ENCODE peak calls at places on chromosomes 4 and X, in ten cellular contexts. M, S, B, Y, H, N, Q, Z, O and E are unnamed samples.

GRCh38 chr4:140648716-140649115 is 80.0 kb upstream of the UCP1 start:
- DNase-seq in O (no peak), Z (no peak), N (no peak), Y (no peak), M (no peak), S (no peak), Q (no peak), H (no peak), B (no peak), E (no peak)

GRCh38 chrX:153456704-153457103 is 10.8 kb upstream of the TREX2 start:
- DNase-seq in O (no peak), Q (peak), H (no peak), N (no peak), S (no peak), Y (no peak), B (no peak), Z (peak), M (no peak), E (no peak)

GRCh38 chr4:139084425-139085093 is 69.0 kb downstream of the NOCT start:
- DNase-seq in B (no peak), Z (no peak), M (peak), Y (no peak), H (no peak), Q (no peak), O (no peak), N (no peak), S (no peak), E (no peak)

GRCh38 chr4:158836828-158837449 is 68.1 kb downstream of the FNIP2 start:
- DNase-seq in Q (no peak), Y (no peak), Z (no peak), N (no peak), B (no peak), H (no peak), S (no peak), M (no peak), O (no peak), E (no peak)

GRCh38 chrX:129908636-129909035 is 2.7 kb downstream of the UTP14A start:
- DNase-seq in Q (no peak), N (no peak), H (no peak), M (no peak), O (no peak), Y (no peak), B (no peak), Z (no peak), S (no peak), E (no peak)

GRCh38 chrX:13994681-13995080 is 35.0 kb downstream of the GEMIN8 start:
- DNase-seq in M (no peak), O (no peak), B (no peak), N (no peak), Y (no peak), Z (no peak), H (no peak), S (no peak), Q (no peak), E (no peak)

GRCh38 chrX:100373673-100374072 is 36.4 kb downstream of the PCDH19 start:
- DNase-seq in Y (no peak), N (no peak), O (no peak), Z (no peak), S (no peak), M (no peak), B (no peak), Q (no peak), H (no peak), E (no peak)

GRCh38 chr4:157076578-157076947 is 613 bp downstream of the GLRB start:
- DNase-seq in H (no peak), Q (no peak), B (no peak), M (no peak), N (no peak), S (no peak), O (no peak), Z (no peak), Y (no peak), E (peak)

GRCh38 chr4:172147702-172148101 is 334.5 kb downstream of the GALNTL6 start:
- DNase-seq in Q (no peak), S (no peak), M (no peak), B (no peak), H (no peak), O (no peak), Z (no peak), Y (no peak), N (no peak), E (no peak)

GRCh38 chr4:39045791-39046221 is 13.6 kb upstream of the TMEM156 start:
- DNase-seq in B (no peak), H (no peak), Z (no peak), O (no peak), Y (no peak), Q (no peak), M (no peak), N (no peak), S (no peak), E (no peak)

GRCh38 chrX:147476008-147476407 is 435.7 kb upstream of the FMR1 start:
- DNase-seq in O (peak), B (peak), S (no peak), Z (no peak), Y (no peak), M (no peak), H (no peak), Q (no peak), N (no peak), E (no peak)

GRCh38 chr4:108172780-108173598 is 4.3 kb upstream of the LEF1 start:
- DNase-seq in N (peak), Q (peak), M (no peak), O (peak), H (peak), S (no peak), Z (peak), Y (no peak), B (peak), E (no peak)

GRCh38 chrX:51461053-51462050 is 35.0 kb downstream of the NUDT11 start:
- DNase-seq in Y (no peak), O (no peak), Z (no peak), Q (no peak), S (peak), H (no peak), B (peak), N (no peak), M (no peak), E (peak)

GRCh38 chrX:13515181-13515930 is 54.0 kb upstream of the EGFL6 start:
- DNase-seq in B (no peak), Q (no peak), H (no peak), Y (no peak), N (no peak), O (no peak), Z (no peak), M (no peak), S (no peak), E (no peak)

GRCh38 chrX:3216581-3216980 is 129.9 kb downstream of the MXRA5 start:
- DNase-seq in N (no peak), O (no peak), B (no peak), M (no peak), Y (no peak), Z (no peak), H (no peak), S (no peak), Q (no peak), E (no peak)

GRCh38 chr4:53558061-53558801 is 33.1 kb downstream of the LNX1 start:
- DNase-seq in O (no peak), S (no peak), Z (no peak), Y (no peak), B (peak), M (no peak), N (peak), H (no peak), Q (no peak), E (peak)

GRCh38 chr4:174317531-174317930 is 33.8 kb downstream of the CEP44 start:
- DNase-seq in Z (no peak), O (no peak), B (no peak), N (no peak), Q (no peak), Y (no peak), H (no peak), S (no peak), M (no peak), E (no peak)

GRCh38 chr4:2298548-2298991 is 36.7 kb upstream of the MXD4 start:
- DNase-seq in M (no peak), B (no peak), H (no peak), Z (no peak), N (no peak), Q (no peak), Y (no peak), S (no peak), O (no peak), E (no peak)

GRCh38 chr4:5051210-5051691 is at the start of gene STK32B:
- DNase-seq in Y (no peak), S (no peak), Z (peak), H (no peak), B (peak), M (no peak), O (peak), N (peak), Q (peak), E (peak)

GRCh38 chr4:167234388-167234881 is at the start of gene SPOCK3:
- DNase-seq in N (peak), M (peak), Z (peak), Q (peak), O (no peak), H (no peak), B (peak), Y (peak), S (no peak), E (peak)

GRCh38 chr4:171202908-171203307 is 610.3 kb upstream of the GALNTL6 start:
- DNase-seq in Q (no peak), H (no peak), N (no peak), B (no peak), Z (no peak), S (no peak), Y (no peak), M (no peak), O (no peak), E (no peak)

GRCh38 chr4:66564901-66565648 is 894.8 kb upstream of the EPHA5 start:
- DNase-seq in M (no peak), S (no peak), H (no peak), Y (no peak), B (peak), N (peak), Z (no peak), O (no peak), Q (no peak), E (no peak)

GRCh38 chr4:107931775-107932321 is 499 bp downstream of the CYP2U1 start:
- DNase-seq in N (no peak), H (peak), S (no peak), Q (no peak), M (no peak), O (no peak), B (no peak), Z (no peak), Y (no peak), E (peak)

GRCh38 chrX:102892103-102892502 is 45.0 kb upstream of the RAB40AL start:
- DNase-seq in Y (no peak), Q (no peak), H (no peak), N (no peak), Z (no peak), O (no peak), B (peak), S (no peak), M (no peak), E (no peak)

GRCh38 chrX:49155900-49156837 is 6.4 kb upstream of the MAGIX start:
- DNase-seq in Q (peak), O (peak), B (peak), M (no peak), S (peak), N (peak), H (peak), Y (peak), Z (peak), E (peak)

GRCh38 chr4:1578301-1578781 is 105.8 kb downstream of the FAM53A start:
- DNase-seq in M (no peak), H (no peak), B (no peak), Y (no peak), O (no peak), Q (peak), S (no peak), N (peak), Z (no peak), E (no peak)

GRCh38 chrX:135112096-135112729 is 8.1 kb downstream of the ETDB start:
- DNase-seq in Q (no peak), Y (no peak), O (no peak), S (no peak), M (no peak), N (no peak), H (peak), B (peak), Z (no peak), E (no peak)

GRCh38 chr4:185346975-185347601 is 48.6 kb downstream of the LRP2BP start:
- DNase-seq in Y (no peak), M (no peak), S (no peak), N (no peak), Z (no peak), H (no peak), Q (no peak), O (no peak), B (peak), E (no peak)

GRCh38 chr4:38980903-38981676 is 51.1 kb downstream of the TMEM156 start:
- DNase-seq in Q (no peak), B (peak), Y (no peak), Z (no peak), N (no peak), S (no peak), O (no peak), M (no peak), H (no peak), E (no peak)

GRCh38 chrX:43663173-43663572 is 7.1 kb downstream of the MAOA start:
- DNase-seq in M (no peak), O (no peak), H (no peak), Z (no peak), Y (no peak), N (no peak), S (no peak), B (no peak), Q (no peak), E (no peak)

GRCh38 chr4:6914448-6914847 is 4.8 kb downstream of the TBC1D14 start:
- DNase-seq in N (no peak), S (no peak), Z (no peak), Y (no peak), M (no peak), Q (no peak), O (no peak), B (no peak), H (no peak), E (no peak)

GRCh38 chr4:78704981-78705757 is 71.0 kb upstream of the BMP2K start:
- DNase-seq in Z (no peak), Q (no peak), O (no peak), B (peak), M (no peak), S (no peak), Y (no peak), H (no peak), N (no peak), E (peak)

GRCh38 chr4:168220893-168221292 is 97.7 kb downstream of the DDX60 start:
- DNase-seq in O (no peak), Z (no peak), N (no peak), Q (no peak), H (no peak), M (no peak), Y (no peak), B (peak), S (no peak), E (no peak)

GRCh38 chr4:168480991-168481588 is 798 bp upstream of the DDX60L start:
- DNase-seq in Y (no peak), H (no peak), B (peak), S (no peak), Z (no peak), Q (no peak), O (peak), N (no peak), M (peak), E (no peak)

GRCh38 chrX:19881559-19881958 is 5.8 kb downstream of the SH3KBP1 start:
- DNase-seq in O (no peak), B (no peak), Z (no peak), S (no peak), H (no peak), M (no peak), N (no peak), Q (no peak), Y (no peak), E (no peak)

GRCh38 chr4:145177906-145178538 is 2.4 kb downstream of the OTUD4 start:
- DNase-seq in N (no peak), Y (no peak), B (no peak), Z (no peak), Q (no peak), O (no peak), M (no peak), S (no peak), H (no peak), E (no peak)